ENCODE peak calls at places on chromosome 9, in eight cellular contexts. One of them, this sample, is unnamed.

GRCh38 chr9:38359689-38360385 is 32.7 kb upstream of the ALDH1B1 start:
- DNase-seq in endothelial cell of umbilical vein: no peak
- DNase-seq in MM.1S: no peak
- DNase-seq in upper lobe of left lung: no peak
- DNase-seq in WERI-Rb-1: no peak
- DNase-seq in stomach: no peak
- DNase-seq in fibroblast of lung: peak
- DNase-seq in thyroid gland: no peak
- DNase-seq in this sample: no peak

GRCh38 chr9:99056876-99057664 is 47.8 kb upstream of the TGFBR1 start:
- DNase-seq in endothelial cell of umbilical vein: no peak
- DNase-seq in MM.1S: peak
- DNase-seq in upper lobe of left lung: no peak
- DNase-seq in WERI-Rb-1: no peak
- DNase-seq in stomach: no peak
- DNase-seq in fibroblast of lung: peak
- DNase-seq in thyroid gland: no peak
- DNase-seq in this sample: peak

GRCh38 chr9:126478216-126478981 is 135.3 kb upstream of the LMX1B start:
- DNase-seq in endothelial cell of umbilical vein: no peak
- DNase-seq in MM.1S: no peak
- DNase-seq in upper lobe of left lung: peak
- DNase-seq in WERI-Rb-1: no peak
- DNase-seq in stomach: no peak
- DNase-seq in fibroblast of lung: no peak
- DNase-seq in thyroid gland: no peak
- DNase-seq in this sample: no peak

GRCh38 chr9:91155181-91155580 is 206.5 kb downstream of the AUH start:
- DNase-seq in endothelial cell of umbilical vein: no peak
- DNase-seq in MM.1S: no peak
- DNase-seq in upper lobe of left lung: no peak
- DNase-seq in WERI-Rb-1: no peak
- DNase-seq in stomach: no peak
- DNase-seq in fibroblast of lung: no peak
- DNase-seq in thyroid gland: no peak
- DNase-seq in this sample: no peak

GRCh38 chr9:88736136-88736637 is 201.2 kb downstream of the NXNL2 start:
- DNase-seq in endothelial cell of umbilical vein: no peak
- DNase-seq in MM.1S: no peak
- DNase-seq in upper lobe of left lung: no peak
- DNase-seq in WERI-Rb-1: no peak
- DNase-seq in stomach: no peak
- DNase-seq in fibroblast of lung: no peak
- DNase-seq in thyroid gland: peak
- DNase-seq in this sample: no peak

GRCh38 chr9:20872340-20872977 is 159.0 kb downstream of the HACD4 start:
- DNase-seq in endothelial cell of umbilical vein: peak
- DNase-seq in MM.1S: no peak
- DNase-seq in upper lobe of left lung: no peak
- DNase-seq in WERI-Rb-1: no peak
- DNase-seq in stomach: no peak
- DNase-seq in fibroblast of lung: peak
- DNase-seq in thyroid gland: no peak
- DNase-seq in this sample: no peak

GRCh38 chr9:69340631-69341030 is 15.6 kb downstream of the ENTREP1 start:
- DNase-seq in endothelial cell of umbilical vein: no peak
- DNase-seq in MM.1S: no peak
- DNase-seq in upper lobe of left lung: no peak
- DNase-seq in WERI-Rb-1: no peak
- DNase-seq in stomach: no peak
- DNase-seq in fibroblast of lung: no peak
- DNase-seq in thyroid gland: no peak
- DNase-seq in this sample: no peak

GRCh38 chr9:90219548-90220118 is 423.0 kb downstream of the DIRAS2 start:
- DNase-seq in endothelial cell of umbilical vein: no peak
- DNase-seq in MM.1S: peak
- DNase-seq in upper lobe of left lung: peak
- DNase-seq in WERI-Rb-1: peak
- DNase-seq in stomach: peak
- DNase-seq in fibroblast of lung: no peak
- DNase-seq in thyroid gland: peak
- DNase-seq in this sample: peak

GRCh38 chr9:120443489-120443888 is 136.5 kb downstream of the CDK5RAP2 start:
- DNase-seq in endothelial cell of umbilical vein: no peak
- DNase-seq in MM.1S: no peak
- DNase-seq in upper lobe of left lung: no peak
- DNase-seq in WERI-Rb-1: no peak
- DNase-seq in stomach: no peak
- DNase-seq in fibroblast of lung: peak
- DNase-seq in thyroid gland: no peak
- DNase-seq in this sample: no peak

GRCh38 chr9:117779760-117780159 is 75.6 kb downstream of the TLR4 start:
- DNase-seq in endothelial cell of umbilical vein: no peak
- DNase-seq in MM.1S: no peak
- DNase-seq in upper lobe of left lung: no peak
- DNase-seq in WERI-Rb-1: peak
- DNase-seq in stomach: no peak
- DNase-seq in fibroblast of lung: no peak
- DNase-seq in thyroid gland: no peak
- DNase-seq in this sample: no peak

GRCh38 chr9:112015736-112016135 is 119.1 kb downstream of the UGCG start:
- DNase-seq in endothelial cell of umbilical vein: no peak
- DNase-seq in MM.1S: no peak
- DNase-seq in upper lobe of left lung: no peak
- DNase-seq in WERI-Rb-1: no peak
- DNase-seq in stomach: no peak
- DNase-seq in fibroblast of lung: no peak
- DNase-seq in thyroid gland: no peak
- DNase-seq in this sample: no peak

GRCh38 chr9:129385615-129385934 is 207.5 kb upstream of the IER5L start:
- DNase-seq in endothelial cell of umbilical vein: no peak
- DNase-seq in MM.1S: no peak
- DNase-seq in upper lobe of left lung: no peak
- DNase-seq in WERI-Rb-1: no peak
- DNase-seq in stomach: no peak
- DNase-seq in fibroblast of lung: no peak
- DNase-seq in thyroid gland: no peak
- DNase-seq in this sample: no peak

GRCh38 chr9:102587231-102587630 is 407.9 kb upstream of the CYLC2 start:
- DNase-seq in endothelial cell of umbilical vein: no peak
- DNase-seq in MM.1S: no peak
- DNase-seq in upper lobe of left lung: no peak
- DNase-seq in WERI-Rb-1: no peak
- DNase-seq in stomach: no peak
- DNase-seq in fibroblast of lung: no peak
- DNase-seq in thyroid gland: no peak
- DNase-seq in this sample: no peak

GRCh38 chr9:130450344-130451003 is 5.7 kb downstream of the ASS1 start:
- DNase-seq in endothelial cell of umbilical vein: no peak
- DNase-seq in MM.1S: no peak
- DNase-seq in upper lobe of left lung: peak
- DNase-seq in WERI-Rb-1: no peak
- DNase-seq in stomach: peak
- DNase-seq in fibroblast of lung: no peak
- DNase-seq in thyroid gland: no peak
- DNase-seq in this sample: no peak

GRCh38 chr9:95148121-95148520 is 169.4 kb downstream of the FANCC start:
- DNase-seq in endothelial cell of umbilical vein: no peak
- DNase-seq in MM.1S: no peak
- DNase-seq in upper lobe of left lung: no peak
- DNase-seq in WERI-Rb-1: no peak
- DNase-seq in stomach: no peak
- DNase-seq in fibroblast of lung: no peak
- DNase-seq in thyroid gland: no peak
- DNase-seq in this sample: no peak

GRCh38 chr9:100756217-100756616 is 178.3 kb downstream of the CAVIN4 start:
- DNase-seq in endothelial cell of umbilical vein: no peak
- DNase-seq in MM.1S: no peak
- DNase-seq in upper lobe of left lung: no peak
- DNase-seq in WERI-Rb-1: peak
- DNase-seq in stomach: no peak
- DNase-seq in fibroblast of lung: no peak
- DNase-seq in thyroid gland: no peak
- DNase-seq in this sample: no peak

GRCh38 chr9:113309204-113309813 is 6.1 kb upstream of the RNF183 start:
- DNase-seq in endothelial cell of umbilical vein: peak
- DNase-seq in MM.1S: peak
- DNase-seq in upper lobe of left lung: no peak
- DNase-seq in WERI-Rb-1: peak
- DNase-seq in stomach: peak
- DNase-seq in fibroblast of lung: peak
- DNase-seq in thyroid gland: peak
- DNase-seq in this sample: peak

GRCh38 chr9:122406264-122406890 is 35.6 kb downstream of the PTGS1 start:
- DNase-seq in endothelial cell of umbilical vein: no peak
- DNase-seq in MM.1S: no peak
- DNase-seq in upper lobe of left lung: peak
- DNase-seq in WERI-Rb-1: no peak
- DNase-seq in stomach: no peak
- DNase-seq in fibroblast of lung: no peak
- DNase-seq in thyroid gland: no peak
- DNase-seq in this sample: no peak

GRCh38 chr9:69946800-69947437 is 96.7 kb upstream of the MAMDC2 start:
- DNase-seq in endothelial cell of umbilical vein: peak
- DNase-seq in MM.1S: no peak
- DNase-seq in upper lobe of left lung: no peak
- DNase-seq in WERI-Rb-1: no peak
- DNase-seq in stomach: no peak
- DNase-seq in fibroblast of lung: peak
- DNase-seq in thyroid gland: no peak
- DNase-seq in this sample: no peak

DNA sequence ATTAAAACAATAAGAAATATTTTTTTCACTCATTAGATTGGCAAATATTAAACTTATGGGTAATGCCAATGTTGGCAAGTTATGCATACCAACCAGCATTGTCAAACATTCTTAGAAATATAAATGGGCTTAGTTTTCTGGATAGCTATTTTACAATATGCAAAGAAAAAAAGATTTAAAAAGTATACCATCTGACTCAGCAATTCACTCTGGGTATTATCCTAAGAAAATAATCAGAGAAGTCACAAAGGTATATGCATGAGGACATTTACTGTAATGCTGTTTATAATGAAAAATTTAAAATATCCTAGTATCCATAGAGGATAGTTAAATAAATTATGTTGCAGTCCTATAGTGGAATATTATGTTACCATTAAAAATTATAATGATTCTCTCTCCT is 57.4 kb upstream of the PTPDC1 start:
- DNase-seq in endothelial cell of umbilical vein: no peak
- DNase-seq in MM.1S: no peak
- DNase-seq in upper lobe of left lung: no peak
- DNase-seq in WERI-Rb-1: no peak
- DNase-seq in stomach: no peak
- DNase-seq in fibroblast of lung: no peak
- DNase-seq in thyroid gland: no peak
- DNase-seq in this sample: no peak
- TF ChIP-seq CTCF in endothelial cell of umbilical vein: no peak
- TF ChIP-seq CTCF in MM.1S: no peak
- TF ChIP-seq CTCF in upper lobe of left lung: no peak
- TF ChIP-seq CTCF in WERI-Rb-1: no peak
- TF ChIP-seq CTCF in stomach: no peak
- TF ChIP-seq CTCF in fibroblast of lung: no peak
- TF ChIP-seq CTCF in thyroid gland: no peak
- TF ChIP-seq CTCF in this sample: no peak

GRCh38 chr9:127904518-127904887 is 5.1 kb upstream of the ST6GALNAC6 start:
- DNase-seq in endothelial cell of umbilical vein: peak
- DNase-seq in MM.1S: no peak
- DNase-seq in upper lobe of left lung: peak
- DNase-seq in WERI-Rb-1: no peak
- DNase-seq in stomach: no peak
- DNase-seq in fibroblast of lung: no peak
- DNase-seq in thyroid gland: peak
- DNase-seq in this sample: no peak
- H3K4me3 ChIP-seq in endothelial cell of umbilical vein: no peak
- H3K4me3 ChIP-seq in MM.1S: no peak
- H3K4me3 ChIP-seq in upper lobe of left lung: peak
- H3K4me3 ChIP-seq in WERI-Rb-1: no peak
- H3K4me3 ChIP-seq in stomach: no peak
- H3K4me3 ChIP-seq in fibroblast of lung: no peak
- H3K4me3 ChIP-seq in thyroid gland: no peak
- H3K4me3 ChIP-seq in this sample: peak

DNA sequence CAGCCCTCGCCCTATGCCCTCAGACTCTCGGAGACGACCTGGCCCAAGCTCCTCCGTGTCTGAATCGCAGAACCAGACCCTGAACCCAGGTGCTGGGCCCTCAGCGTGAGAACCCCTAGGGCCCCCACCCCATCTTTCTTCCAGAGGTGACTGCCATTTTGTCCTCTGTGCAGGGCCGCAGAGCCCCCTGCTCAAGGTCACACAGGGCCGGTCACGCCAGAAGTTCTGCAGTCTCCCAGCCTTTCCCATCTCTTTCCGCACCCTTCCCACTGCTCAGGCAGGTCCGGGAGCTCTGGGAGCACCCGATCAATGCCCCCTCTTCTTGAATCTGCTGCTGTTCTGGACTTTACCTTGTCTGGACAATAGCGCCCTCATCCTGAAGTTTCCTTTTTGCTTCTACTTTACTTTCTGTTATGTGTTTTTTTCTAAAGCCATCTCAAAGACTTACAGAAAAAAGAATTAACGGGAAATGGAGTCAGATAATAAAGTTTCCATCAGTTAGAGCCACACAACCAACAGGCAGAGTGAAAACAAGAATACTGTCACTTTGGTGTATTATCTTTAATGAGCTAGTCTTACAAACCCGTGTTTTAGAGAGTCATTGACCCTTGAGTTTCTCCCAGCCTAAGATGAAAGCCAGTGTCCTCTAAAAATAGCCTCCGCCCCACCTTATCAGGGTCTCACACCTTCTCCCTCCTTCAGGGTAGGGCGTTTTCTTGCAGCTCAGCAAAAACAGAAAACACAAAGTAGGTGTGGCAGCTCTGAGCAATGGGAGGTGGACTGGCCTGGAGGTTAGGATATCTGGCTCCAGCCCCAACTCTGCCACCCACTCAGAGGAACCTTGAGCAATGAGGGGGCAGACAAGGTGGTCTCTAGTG is 1.8 kb downstream of the TMOD1 start:
- DNase-seq in endothelial cell of umbilical vein: no peak
- DNase-seq in MM.1S: no peak
- DNase-seq in upper lobe of left lung: no peak
- DNase-seq in WERI-Rb-1: no peak
- DNase-seq in stomach: no peak
- DNase-seq in fibroblast of lung: no peak
- DNase-seq in thyroid gland: no peak
- DNase-seq in this sample: peak
- TF ChIP-seq CTCF in endothelial cell of umbilical vein: no peak
- TF ChIP-seq CTCF in MM.1S: no peak
- TF ChIP-seq CTCF in upper lobe of left lung: no peak
- TF ChIP-seq CTCF in WERI-Rb-1: peak
- TF ChIP-seq CTCF in stomach: no peak
- TF ChIP-seq CTCF in fibroblast of lung: no peak
- TF ChIP-seq CTCF in thyroid gland: no peak
- TF ChIP-seq CTCF in this sample: peak

DNA sequence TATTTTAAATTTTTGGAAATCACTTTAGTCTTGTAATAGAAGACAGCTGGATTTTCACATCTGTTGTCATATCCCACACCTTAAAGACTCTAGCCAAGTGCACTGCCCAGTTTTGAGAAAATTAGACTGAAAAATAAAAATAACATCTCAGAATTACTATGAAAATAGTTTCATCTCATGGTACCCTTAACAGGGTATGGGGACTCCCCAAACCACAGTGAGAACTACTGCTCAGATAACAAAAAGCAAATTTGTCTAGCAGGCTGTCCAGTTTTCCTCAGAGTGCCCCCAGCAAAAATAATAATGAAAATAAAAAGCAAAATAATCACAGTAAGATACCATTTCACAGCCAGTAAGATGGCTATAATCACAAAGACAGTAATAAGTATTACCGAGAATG is 6.5 kb downstream of the UBQLN1 start:
- DNase-seq in endothelial cell of umbilical vein: no peak
- DNase-seq in MM.1S: no peak
- DNase-seq in upper lobe of left lung: no peak
- DNase-seq in WERI-Rb-1: no peak
- DNase-seq in stomach: no peak
- DNase-seq in fibroblast of lung: no peak
- DNase-seq in thyroid gland: no peak
- DNase-seq in this sample: peak
- H3K4me3 ChIP-seq in endothelial cell of umbilical vein: no peak
- H3K4me3 ChIP-seq in MM.1S: no peak
- H3K4me3 ChIP-seq in upper lobe of left lung: no peak
- H3K4me3 ChIP-seq in WERI-Rb-1: no peak
- H3K4me3 ChIP-seq in stomach: no peak
- H3K4me3 ChIP-seq in fibroblast of lung: no peak
- H3K4me3 ChIP-seq in thyroid gland: no peak
- H3K4me3 ChIP-seq in this sample: peak